ENCODE peak calls at places on chromosomes 11 and 22, in ten cellular contexts. O is HCT116, E is heart left ventricle, I is prostate gland, Z is sigmoid colon, S is bronchial epithelial cell, K is mucosa of descending colon, Q is thyroid gland, G is fibroblast of lung, L is esophagus squamous epithelium. T is an unnamed sample.
A peak's percentile ranks its signal among the peaks of the same experiment; 100 is the strongest.

GRCh38 chr11:102853956-102854355 is 10.5 kb upstream of the MMP3 start:
- DNase-seq in O (no peak), E (no peak), I (no peak), Z (no peak), S (peak; percentile 97), K (no peak), Q (no peak), G (no peak), L (no peak), T (no peak)

GRCh38 chr11:92765965-92766371 is 203.5 kb upstream of the MTNR1B start:
- DNase-seq in O (no peak), E (peak; percentile 33), I (no peak), Z (no peak), S (no peak), K (no peak), Q (peak; percentile 59), G (peak; percentile 56), L (no peak), T (no peak)

GRCh38 chr11:59197990-59198389 is 14.7 kb downstream of the MPEG1 start:
- DNase-seq in O (no peak), E (peak; percentile 84), I (peak; percentile 42), Z (peak; percentile 80), S (peak; percentile 39), K (no peak), Q (peak; percentile 94), G (peak; percentile 22), L (no peak), T (no peak)

GRCh38 chr22:43474161-43475101 is 62.6 kb downstream of the MPPED1 start:
- DNase-seq in O (no peak), E (no peak), I (no peak), Z (no peak), S (no peak), K (no peak), Q (no peak), G (no peak), L (no peak), T (no peak)

GRCh38 chr11:74818283-74818946 is 69.8 kb downstream of the RNF169 start:
- DNase-seq in O (no peak), E (no peak), I (no peak), Z (no peak), S (no peak), K (no peak), Q (no peak), G (no peak), L (no peak), T (no peak)

GRCh38 chr22:28984482-28985158 is 77.0 kb downstream of the C22orf31 start:
- DNase-seq in O (no peak), E (no peak), I (no peak), Z (no peak), S (no peak), K (no peak), Q (no peak), G (no peak), L (no peak), T (no peak)

GRCh38 chr22:32622004-32622761 is 147.6 kb downstream of the FBXO7 start:
- DNase-seq in O (no peak), E (peak; percentile 72), I (no peak), Z (peak; percentile 89), S (no peak), K (no peak), Q (peak; percentile 63), G (peak; percentile 90), L (no peak), T (no peak)

GRCh38 chr11:9758676-9759518 is 95.0 kb downstream of the SWAP70 start:
- DNase-seq in O (peak; percentile 24), E (peak; percentile 92), I (peak; percentile 71), Z (peak; percentile 89), S (peak; percentile 45), K (peak; percentile 87), Q (peak; percentile 72), G (peak; percentile 72), L (no peak), T (no peak)

GRCh38 chr22:24156146-24156914 is 25.0 kb upstream of the SUSD2 start:
- DNase-seq in O (no peak), E (no peak), I (no peak), Z (no peak), S (no peak), K (peak; percentile 69), Q (peak; percentile 47), G (peak; percentile 58), L (no peak), T (no peak)

GRCh38 chr11:3947084-3947483 is 91.6 kb downstream of the STIM1 start:
- DNase-seq in O (no peak), E (peak; percentile 36), I (peak; percentile 7), Z (peak; percentile 71), S (no peak), K (no peak), Q (peak; percentile 44), G (peak; percentile 70), L (no peak), T (no peak)

GRCh38 chr11:10308208-10308954 is 3.5 kb downstream of the ADM start:
- DNase-seq in O (no peak), E (no peak), I (no peak), Z (no peak), S (no peak), K (no peak), Q (no peak), G (no peak), L (no peak), T (no peak)

GRCh38 chr11:40202569-40202968 is 1256.9 kb downstream of the LRRC4C start:
- DNase-seq in O (no peak), E (no peak), I (no peak), Z (no peak), S (no peak), K (no peak), Q (no peak), G (no peak), L (no peak), T (no peak)

GRCh38 chr11:126101930-126102283 is 39.2 kb upstream of the CDON start:
- DNase-seq in O (no peak), E (no peak), I (no peak), Z (no peak), S (no peak), K (no peak), Q (no peak), G (no peak), L (no peak), T (no peak)

GRCh38 chr22:38674888-38675287 is 6.9 kb upstream of the TOMM22 start:
- DNase-seq in O (no peak), E (no peak), I (no peak), Z (no peak), S (no peak), K (no peak), Q (no peak), G (no peak), L (no peak), T (no peak)

GRCh38 chr11:86374586-86374985 is at the start of gene CCDC81:
- DNase-seq in O (no peak), E (no peak), I (no peak), Z (no peak), S (no peak), K (no peak), Q (peak; percentile 20), G (peak; percentile 47), L (no peak), T (no peak)

GRCh38 chr11:64765841-64766682 is 6.3 kb upstream of the PYGM start:
- DNase-seq in O (no peak), E (no peak), I (no peak), Z (peak; percentile 63), S (no peak), K (peak; percentile 27), Q (no peak), G (no peak), L (no peak), T (no peak)

GRCh38 chr11:64769283-64769682 is 9.1 kb downstream of the SF1 start:
- DNase-seq in O (no peak), E (no peak), I (no peak), Z (no peak), S (no peak), K (no peak), Q (no peak), G (no peak), L (no peak), T (no peak)

GRCh38 chr11:64768300-64768694 is 8.5 kb upstream of the PYGM start:
- DNase-seq in O (no peak), E (no peak), I (no peak), Z (no peak), S (no peak), K (no peak), Q (no peak), G (no peak), L (no peak), T (no peak)

GRCh38 chr11:64766881-64767280 is 7.1 kb upstream of the PYGM start:
- DNase-seq in O (no peak), E (no peak), I (no peak), Z (peak; percentile 67), S (no peak), K (peak; percentile 19), Q (no peak), G (no peak), L (no peak), T (no peak)

GRCh38 chr11:64767344-64768299 is 7.8 kb upstream of the PYGM start:
- DNase-seq in O (peak; percentile 45), E (peak; percentile 73), I (no peak), Z (peak; percentile 86), S (peak; percentile 37), K (peak; percentile 62), Q (peak; percentile 57), G (peak; percentile 54), L (no peak), T (peak; percentile 78)
- TF ChIP-seq CTCF in O (peak; percentile 85), E (peak; percentile 68), I (peak; percentile 48), Z (peak; percentile 81), S (peak; percentile 82), K (no peak), Q (peak; percentile 78), G (peak; percentile 63), L (peak; percentile 76), T (peak; percentile 79)

GRCh38 chr22:36343720-36344105 is 44.1 kb downstream of the MYH9 start:
- DNase-seq in O (no peak), E (no peak), I (peak; percentile 76), Z (no peak), S (no peak), K (no peak), Q (no peak), G (no peak), L (no peak), T (no peak)
- H3K36me3 ChIP-seq in O (peaks cover 39% of the 10 kb centered on the region), E (peaks cover 86% of the 10 kb centered on the region), I (peaks cover 5% of the 10 kb centered on the region), Z (peaks cover 21% of the 10 kb centered on the region), S (peaks cover 41% of the 10 kb centered on the region), K (peaks cover 4% of the 10 kb centered on the region), Q (peaks cover 25% of the 10 kb centered on the region), G (peaks cover 26% of the 10 kb centered on the region), L (peaks cover 20% of the 10 kb centered on the region), T (peaks cover 98% of the 10 kb centered on the region)

GRCh38 chr11:96340555-96340885 is 2.5 kb downstream of the MAML2 start:
- DNase-seq in O (no peak), E (no peak), I (no peak), Z (no peak), S (no peak), K (no peak), Q (no peak), G (peak; percentile 60), L (no peak), T (no peak)
- TF ChIP-seq CTCF in O (no peak), E (no peak), I (no peak), Z (no peak), S (no peak), K (no peak), Q (no peak), G (peak; percentile 13), L (no peak), T (no peak)

DNA sequence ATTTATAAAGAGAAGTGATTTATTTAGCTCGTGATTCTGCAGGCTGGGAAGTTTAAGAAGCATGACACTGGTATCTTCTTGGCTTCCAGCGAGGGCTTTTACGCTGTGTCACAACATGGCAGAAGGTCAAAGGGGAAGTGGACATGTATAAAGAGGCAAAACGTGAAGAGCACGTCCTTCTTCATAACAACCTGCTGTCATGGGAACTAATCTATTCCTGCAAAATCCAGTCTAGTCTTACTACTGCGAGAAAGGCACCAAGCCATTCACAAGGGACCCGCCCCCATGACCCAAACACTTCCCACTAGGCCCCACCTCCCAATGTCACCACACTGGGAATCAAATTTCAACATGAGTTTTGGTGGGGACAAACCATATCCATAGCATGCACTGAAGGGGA is 58.3 kb downstream of the AMOTL1 start:
- DNase-seq in O (no peak), E (no peak), I (no peak), Z (no peak), S (no peak), K (no peak), Q (no peak), G (no peak), L (no peak), T (no peak)
- H3K36me3 ChIP-seq in O (no peaks in the 10 kb centered on the region), E (peaks cover 97% of the 10 kb centered on the region), I (peaks cover 8% of the 10 kb centered on the region), Z (peaks cover 24% of the 10 kb centered on the region), S (peaks cover 30% of the 10 kb centered on the region), K (no peaks in the 10 kb centered on the region), Q (peaks cover 22% of the 10 kb centered on the region), G (peaks cover 11% of the 10 kb centered on the region), L (peaks cover 11% of the 10 kb centered on the region), T (peaks cover 97% of the 10 kb centered on the region)